ENCODE peak calls at places on chromosomes 5 and 9, in nine cellular contexts. A is activated CD4-positive, alpha-beta T cell treated with anti-CD3 and anti-CD28 coated beads, Interleukin-2, amount 10 ng/mL, durations not matched to agents 7 days and 5 days; M is DMS153; I is fibroblast of mammary gland; O is HTR-8/SVneo; R is naive thymus-derived CD8-positive, alpha-beta T cell; V is stimulated activated CD8-positive, alpha-beta memory T cell treated with anti-CD3 and anti-CD28 coated beads, Interleukin-2, amount 100 ng/mL, for 48 hours; F is uterus; Q is NT2/D1. L is an unnamed sample.

GRCh38 chr5:15383469-15383868 is 116.5 kb upstream of the FBXL7 start:
- DNase-seq in O (peak), V (no peak), A (no peak), F (no peak), M (peak), I (peak), R (no peak), Q (peak), L (no peak)

GRCh38 chr9:134152488-134152887 is 11.9 kb downstream of the RNU6ATAC start:
- DNase-seq in M (no peak), I (no peak), Q (no peak), A (no peak), V (no peak), F (no peak), O (no peak), R (no peak), L (no peak)

GRCh38 chr9:131410051-131410491 is 16.2 kb downstream of the PRRC2B start:
- DNase-seq in I (peak), R (peak), M (no peak), Q (no peak), A (peak), O (no peak), F (no peak), V (no peak), L (no peak)

GRCh38 chr9:130765135-130766030 is 69.7 kb upstream of the ABL1 start:
- DNase-seq in R (no peak), O (no peak), M (no peak), V (no peak), A (no peak), I (no peak), F (no peak), Q (no peak), L (no peak)

GRCh38 chr5:174455301-174455700 is 269.1 kb upstream of the MSX2 start:
- DNase-seq in F (no peak), A (no peak), O (no peak), V (no peak), Q (no peak), M (no peak), R (no peak), I (no peak), L (no peak)

GRCh38 chr9:95012902-95013301 is 286.4 kb downstream of the AOPEP start:
- DNase-seq in Q (no peak), M (no peak), O (no peak), R (no peak), V (no peak), F (no peak), A (no peak), I (no peak), L (no peak)

GRCh38 chr5:78922879-78923621 is 62.1 kb downstream of the ARSB start:
- DNase-seq in A (no peak), V (no peak), O (no peak), Q (no peak), F (no peak), M (no peak), I (no peak), R (no peak), L (no peak)

GRCh38 chr9:115691097-115691496 is 462.5 kb upstream of the PAPPA start:
- DNase-seq in F (no peak), R (no peak), A (no peak), O (peak), M (no peak), Q (no peak), I (peak), V (no peak), L (no peak)

GRCh38 chr5:144356489-144356888 is 185.8 kb downstream of the KCTD16 start:
- DNase-seq in I (no peak), A (no peak), Q (peak), R (no peak), V (no peak), F (no peak), O (no peak), M (no peak), L (no peak)

GRCh38 chr9:124010665-124011321 is 775 bp upstream of the LHX2 start:
- DNase-seq in F (no peak), M (peak), Q (no peak), R (no peak), I (peak), O (no peak), A (no peak), V (no peak), L (peak)

GRCh38 chr9:131739988-131740648 is at the start of gene RAPGEF1:
- DNase-seq in F (peak), M (no peak), Q (no peak), I (no peak), A (peak), R (peak), O (peak), V (peak), L (peak)

GRCh38 chr9:71854811-71855210 is 56.2 kb downstream of the ABHD17B start:
- DNase-seq in O (no peak), M (no peak), R (no peak), A (no peak), I (no peak), V (no peak), Q (no peak), F (no peak), L (no peak)

GRCh38 chr5:126811515-126812198 is 34.7 kb downstream of the LMNB1 start:
- DNase-seq in V (no peak), Q (no peak), R (no peak), F (no peak), I (peak), A (peak), M (no peak), O (no peak), L (no peak)

GRCh38 chr9:77752566-77752965 is 104.4 kb upstream of the GNA14 start:
- DNase-seq in V (no peak), R (no peak), Q (no peak), F (no peak), A (no peak), M (no peak), I (peak), O (no peak), L (no peak)

GRCh38 chr9:134642385-134643181 is 980 bp downstream of the COL5A1 start:
- DNase-seq in F (peak), O (peak), I (peak), V (no peak), A (no peak), R (no peak), Q (peak), M (no peak), L (peak)

GRCh38 chr5:143400541-143401252 is 2.8 kb downstream of the NR3C1 start:
- DNase-seq in R (no peak), F (no peak), A (peak), O (no peak), V (no peak), I (peak), Q (no peak), M (peak), L (no peak)

GRCh38 chr5:2542821-2543220 is 208.7 kb downstream of the IRX2 start:
- DNase-seq in O (no peak), R (no peak), M (no peak), I (no peak), F (no peak), A (no peak), V (no peak), Q (no peak), L (no peak)

GRCh38 chr9:113985968-113986585 is 92.0 kb downstream of the AMBP start:
- DNase-seq in M (no peak), R (no peak), A (no peak), O (no peak), I (peak), Q (no peak), F (no peak), V (no peak), L (no peak)

GRCh38 chr9:121648172-121648571 is 3.3 kb upstream of the DAB2IP start:
- DNase-seq in Q (no peak), A (no peak), F (no peak), R (no peak), V (no peak), M (no peak), I (no peak), O (no peak), L (no peak)

GRCh38 chr5:167633114-167633513 is 658.3 kb upstream of the WWC1 start:
- DNase-seq in F (no peak), O (no peak), I (no peak), A (no peak), M (no peak), R (no peak), Q (no peak), V (no peak), L (no peak)

GRCh38 chr5:39055027-39055759 is 19.0 kb downstream of the RICTOR start:
- DNase-seq in V (no peak), A (no peak), M (no peak), F (no peak), I (no peak), O (no peak), Q (no peak), R (no peak), L (no peak)

GRCh38 chr5:95422842-95423241 is 31.7 kb downstream of the FAM81B start:
- DNase-seq in F (no peak), R (no peak), A (no peak), V (no peak), I (peak), O (no peak), M (no peak), Q (no peak), L (no peak)

GRCh38 chr5:28517691-28518090 is 1479.3 kb upstream of the CDH9 start:
- DNase-seq in R (no peak), V (no peak), I (peak), F (no peak), M (no peak), A (no peak), Q (no peak), O (no peak), L (no peak)

GRCh38 chr5:39892708-39893107 is 467.9 kb upstream of the DAB2 start:
- DNase-seq in A (no peak), I (peak), Q (no peak), M (no peak), R (no peak), O (no peak), F (no peak), V (no peak), L (no peak)

GRCh38 chr5:64462391-64462790 is 43.4 kb upstream of the RGS7BP start:
- DNase-seq in V (no peak), R (no peak), M (no peak), I (no peak), F (no peak), A (no peak), Q (no peak), O (no peak), L (no peak)

GRCh38 chr5:168951764-168952163 is 349.2 kb downstream of the SLIT3 start:
- DNase-seq in A (no peak), O (no peak), R (no peak), M (no peak), V (no peak), F (no peak), I (no peak), Q (no peak), L (no peak)

GRCh38 chr5:92543246-92543645 is 1037.8 kb downstream of the NR2F1-AS1 start:
- DNase-seq in Q (no peak), A (no peak), R (no peak), I (peak), V (no peak), F (no peak), O (no peak), M (no peak), L (no peak)

GRCh38 chr5:118980017-118980416 is 8.3 kb downstream of the DTWD2 start:
- DNase-seq in I (no peak), M (no peak), R (no peak), F (no peak), A (no peak), V (no peak), O (no peak), Q (no peak), L (no peak)

GRCh38 chr9:109016132-109016531 is 2.8 kb upstream of the CTNNAL1 start:
- DNase-seq in O (no peak), I (no peak), F (no peak), R (no peak), M (no peak), A (no peak), Q (no peak), V (no peak), L (no peak)

GRCh38 chr5:33415811-33416354 is 24.9 kb upstream of the TARS1 start:
- DNase-seq in Q (no peak), R (no peak), V (no peak), M (no peak), A (no peak), O (no peak), I (no peak), F (no peak), L (no peak)

GRCh38 chr5:140221697-140222223 is 46.8 kb downstream of the CYSTM1 start:
- DNase-seq in M (no peak), V (no peak), R (no peak), A (no peak), I (peak), F (no peak), O (peak), Q (no peak), L (no peak)

GRCh38 chr9:121559183-121559582 is 59.5 kb upstream of the GGTA1 start:
- DNase-seq in A (no peak), Q (no peak), O (no peak), M (no peak), R (no peak), F (no peak), I (peak), V (no peak), L (no peak)

GRCh38 chr9:134062461-134063087 is 5.3 kb downstream of the BRD3 start:
- DNase-seq in V (no peak), Q (no peak), F (no peak), R (no peak), M (no peak), O (no peak), I (no peak), A (no peak), L (peak)